ENCODE peak calls at places on chromosomes 4 and X, in six cellular contexts. Z, G, U, R, E and P are unnamed samples.

GRCh38 chr4:109014593-109015412 is 251.9 kb upstream of the ETNPPL start:
- DNase-seq in Z (no peak), G (no peak), U (no peak), R (no peak), E (no peak), P (no peak)

GRCh38 chr4:5890063-5890727 is 2.7 kb downstream of the CRMP1 start:
- DNase-seq in Z (no peak), G (no peak), U (peak), R (no peak), E (no peak), P (no peak)

GRCh38 chrX:150934453-150934852 is 36.0 kb upstream of the CD99L2 start:
- DNase-seq in Z (peak), G (no peak), U (peak), R (peak), E (no peak), P (peak)

GRCh38 chr4:5728451-5728850 is 17.4 kb downstream of the EVC start:
- DNase-seq in Z (no peak), G (no peak), U (no peak), R (no peak), E (no peak), P (no peak)

GRCh38 chr4:89836031-89836777 is 757 bp downstream of the SNCA start:
- DNase-seq in Z (no peak), G (no peak), U (peak), R (no peak), E (no peak), P (no peak)

GRCh38 chr4:108651068-108651794 is 832 bp downstream of the OSTC start:
- DNase-seq in Z (peak), G (no peak), U (no peak), R (peak), E (no peak), P (no peak)

GRCh38 chrX:43278440-43278839 is 377.7 kb upstream of the MAOA start:
- DNase-seq in Z (no peak), G (no peak), U (no peak), R (no peak), E (no peak), P (no peak)

GRCh38 chrX:139691843-139692505 is 16.0 kb downstream of the MCF2 start:
- DNase-seq in Z (peak), G (no peak), U (no peak), R (no peak), E (no peak), P (no peak)

GRCh38 chr4:169664615-169665014 is 44.2 kb downstream of the CLCN3 start:
- DNase-seq in Z (peak), G (no peak), U (no peak), R (peak), E (no peak), P (no peak)

GRCh38 chrX:54786972-54787371 is 11.1 kb downstream of the ITIH6 start:
- DNase-seq in Z (no peak), G (no peak), U (peak), R (no peak), E (peak), P (no peak)

GRCh38 chrX:15909605-15910004 is 55.0 kb upstream of the AP1S2 start:
- DNase-seq in Z (no peak), G (no peak), U (peak), R (no peak), E (no peak), P (no peak)

GRCh38 chr4:151852202-151852601 is 91.4 kb upstream of the GATB start:
- DNase-seq in Z (no peak), G (no peak), U (no peak), R (no peak), E (no peak), P (no peak)

GRCh38 chrX:71215335-71215912 is 7.6 kb upstream of the GJB1 start:
- DNase-seq in Z (no peak), G (no peak), U (no peak), R (no peak), E (no peak), P (no peak)

DNA sequence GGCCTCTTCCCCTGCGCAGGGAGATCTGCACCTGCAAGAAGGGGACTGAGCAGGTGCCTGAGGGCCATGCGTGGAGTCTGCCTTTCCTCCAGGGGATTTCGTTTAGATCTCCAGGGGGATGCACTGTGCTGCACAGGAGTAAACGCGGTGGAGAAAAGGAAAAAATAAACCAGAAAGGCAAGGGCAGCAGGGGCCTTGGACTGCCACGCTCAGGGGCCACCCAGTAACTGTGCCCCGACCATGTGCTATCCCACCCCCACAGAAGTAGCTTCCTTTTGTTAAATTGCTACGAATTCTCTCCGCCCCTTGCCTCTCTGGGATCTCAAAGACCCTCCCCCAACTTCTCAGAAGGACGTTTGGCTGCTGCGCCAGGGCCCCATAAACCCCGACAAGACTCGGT is 17.2 kb upstream of the HMX1 start:
- DNase-seq in Z (no peak), G (no peak), U (no peak), R (no peak), E (no peak), P (no peak)
- H3K4me3 ChIP-seq in Z (no peak), G (no peak), U (no peak), R (no peak), E (no peak), P (no peak)

DNA sequence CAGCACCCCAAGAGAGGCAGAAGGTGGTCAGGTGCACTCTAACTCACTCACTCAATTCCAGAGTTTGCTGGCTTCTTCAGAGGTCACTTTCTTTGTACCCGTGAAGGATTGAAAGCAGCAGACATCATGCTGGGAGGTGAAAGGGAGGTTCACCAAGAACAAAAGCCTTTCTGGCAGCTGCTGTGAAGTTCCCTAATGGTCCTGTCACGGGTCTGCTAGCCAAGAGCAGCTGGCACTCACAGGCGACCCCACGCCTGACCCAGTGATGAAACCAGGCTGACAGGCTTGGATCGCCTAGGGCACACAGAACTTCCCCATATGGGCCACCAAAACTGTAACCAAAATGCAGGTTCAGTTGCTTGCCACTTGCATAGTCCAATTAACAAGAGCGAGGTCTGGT is 11.8 kb downstream of the NUDT11 start:
- DNase-seq in Z (no peak), G (no peak), U (no peak), R (no peak), E (no peak), P (no peak)
- H3K4me3 ChIP-seq in Z (no peak), G (no peak), U (no peak), R (no peak), E (no peak), P (no peak)

DNA sequence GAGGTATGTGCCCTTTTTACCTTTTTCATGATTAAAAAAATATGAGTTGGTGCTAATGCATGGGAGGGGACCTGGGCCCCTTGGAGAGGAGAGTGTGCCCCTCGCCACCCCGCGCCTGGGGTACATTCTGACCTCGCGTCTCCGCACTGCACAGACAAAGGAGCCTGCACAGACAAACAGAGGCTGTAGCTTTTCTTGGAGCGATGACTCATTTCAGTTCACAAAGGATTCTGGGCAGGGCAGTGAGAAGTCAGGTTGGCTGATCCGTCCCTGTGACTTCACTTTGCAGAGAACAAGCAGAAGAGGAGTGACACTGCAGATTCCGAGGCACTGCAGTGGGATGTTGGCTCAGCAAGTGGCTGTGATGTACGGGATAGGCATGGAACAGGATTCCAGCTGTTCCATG is 82.9 kb downstream of the STOX2 start:
- DNase-seq in Z (peak), G (no peak), U (peak), R (peak), E (no peak), P (peak)
- H3K4me3 ChIP-seq in Z (peak), G (peak), U (peak), R (peak), E (no peak), P (peak)

DNA sequence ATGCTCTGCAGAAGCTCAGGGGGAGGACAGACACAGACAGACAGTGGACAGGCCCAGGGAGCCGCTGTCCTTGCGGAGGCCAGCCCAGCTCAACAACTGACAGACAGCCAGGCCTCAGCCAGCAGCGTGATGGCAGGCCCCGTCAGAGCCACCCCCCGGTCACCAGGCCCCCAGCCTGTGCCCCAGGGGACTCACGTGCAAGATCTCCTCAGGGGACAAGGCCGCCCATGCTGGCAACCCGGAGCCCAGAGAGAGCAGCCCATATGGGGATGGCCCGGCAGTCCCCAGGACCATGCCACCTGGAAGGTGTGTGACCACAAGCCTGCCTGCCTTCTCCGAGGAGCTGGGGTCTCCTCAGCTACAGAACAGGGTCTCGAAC is 28.0 kb upstream of the MXD4 start:
- DNase-seq in Z (no peak), G (peak), U (no peak), R (no peak), E (no peak), P (no peak)
- H3K4me3 ChIP-seq in Z (no peak), G (no peak), U (no peak), R (no peak), E (no peak), P (no peak)

GRCh38 chrX:68830486-68831404 is 1.9 kb downstream of the EFNB1 start:
- DNase-seq in Z (no peak), G (peak), U (peak), R (no peak), E (no peak), P (no peak)
- H3K4me3 ChIP-seq in Z (peak), G (peak), U (peak), R (peak), E (no peak), P (peak)

DNA sequence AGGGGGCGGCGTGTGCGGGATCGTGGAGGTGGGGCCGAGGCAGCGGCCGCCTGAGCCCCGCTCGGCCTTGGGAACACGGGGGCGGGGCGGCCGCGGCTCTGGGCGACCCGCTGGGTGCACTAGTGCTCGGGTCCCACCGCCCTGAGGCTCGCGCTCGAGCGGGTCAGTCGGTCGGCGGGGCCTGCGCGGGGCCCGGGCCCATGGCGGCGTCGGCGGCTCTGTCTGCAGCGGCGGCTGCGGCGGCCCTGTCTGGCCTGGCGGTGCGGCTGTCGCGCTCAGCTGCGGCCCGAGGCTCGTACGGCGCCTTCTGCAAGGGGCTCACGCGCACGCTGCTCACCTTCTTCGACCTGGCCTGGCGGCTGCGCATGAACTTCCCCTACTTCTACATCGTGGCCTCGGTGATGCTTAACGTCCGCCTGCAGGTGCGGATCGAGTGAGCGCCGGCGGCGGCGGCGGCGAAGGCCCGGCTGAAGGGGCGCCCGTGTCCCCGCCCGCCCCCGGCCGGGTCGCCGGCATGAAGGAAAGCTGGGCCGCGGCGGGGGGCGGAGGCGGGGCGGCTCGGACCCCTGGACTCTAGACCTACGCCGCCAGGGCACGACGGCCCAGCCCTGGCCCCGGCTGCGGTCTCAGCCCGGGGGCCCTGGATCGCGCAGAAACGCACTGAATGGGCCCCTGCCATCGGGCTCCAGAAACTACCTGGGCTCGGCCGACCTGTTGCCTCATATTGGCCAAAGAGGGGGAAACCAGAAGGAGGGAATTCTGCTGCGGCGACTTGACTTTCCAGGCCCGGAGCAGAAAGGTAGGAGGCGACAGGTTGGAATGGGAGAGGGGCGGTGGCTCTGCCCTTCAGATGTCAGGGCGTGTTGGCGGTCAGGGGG is at the start of gene SMIM10L2A:
- DNase-seq in Z (no peak), G (no peak), U (peak), R (no peak), E (no peak), P (no peak)
- H3K4me3 ChIP-seq in Z (peak), G (peak), U (peak), R (peak), E (peak), P (peak)